ENCODE peak calls at places on chromosomes 7 and 10, in seven cellular contexts. F is activated CD8-positive, alpha-beta T cell treated with anti-CD3 and anti-CD28 coated beads for 36 hours; G is IMR-90; N is CD8-positive, alpha-beta T cell; T is LNCaP clone FGC; V is astrocyte; C is ovary. Z is an unnamed sample.

GRCh38 chr10:123548779-123549178 is 117.4 kb upstream of the GPR26 start:
- DNase-seq in T (no peak), N (no peak), V (no peak), G (no peak), F (no peak), C (no peak), Z (no peak)

GRCh38 chr10:119942973-119943372 is 50.4 kb downstream of the SEC23IP start:
- DNase-seq in T (peak), N (no peak), G (peak), C (no peak), V (no peak), F (no peak), Z (no peak)

GRCh38 chr10:3091346-3091787 is 24.0 kb downstream of the PFKP start:
- DNase-seq in V (peak), T (peak), G (peak), F (peak), C (no peak), N (no peak), Z (peak)

GRCh38 chr7:156470399-156471320 is 169.9 kb upstream of the RNF32 start:
- DNase-seq in N (no peak), F (no peak), T (no peak), G (no peak), V (no peak), C (no peak), Z (no peak)

GRCh38 chr10:125102821-125103220 is 57.5 kb downstream of the CTBP2 start:
- DNase-seq in C (peak), G (no peak), T (no peak), F (no peak), N (no peak), V (no peak), Z (no peak)

GRCh38 chr10:101693701-101694055 is 1.3 kb downstream of the FBXW4 start:
- DNase-seq in N (no peak), V (peak), C (no peak), G (peak), F (peak), T (no peak), Z (no peak)

GRCh38 chr7:87155788-87156187 is 3.5 kb downstream of the DMTF1 start:
- DNase-seq in F (no peak), C (no peak), N (no peak), G (peak), V (peak), T (no peak), Z (no peak)

GRCh38 chr7:84013616-84014240 is 180.9 kb downstream of the SEMA3A start:
- DNase-seq in V (no peak), F (peak), N (no peak), T (no peak), G (no peak), C (no peak), Z (no peak)

GRCh38 chr7:155363146-155363539 is 65.5 kb downstream of the INSIG1 start:
- DNase-seq in N (no peak), G (no peak), T (no peak), V (no peak), C (no peak), F (no peak), Z (no peak)
- TF ChIP-seq CTCF in N (no peak), G (no peak), T (no peak), V (no peak), C (no peak), F (no peak), Z (no peak)

GRCh38 chr10:44827431-44828006 is 83.6 kb upstream of the TMEM72 start:
- DNase-seq in N (no peak), F (no peak), G (no peak), C (no peak), T (no peak), V (peak), Z (no peak)
- TF ChIP-seq CTCF in N (no peak), F (no peak), G (no peak), C (no peak), T (no peak), V (no peak), Z (no peak)

GRCh38 chr7:21128418-21128817 is 299.5 kb upstream of the SP4 start:
- DNase-seq in T (peak), C (no peak), G (no peak), N (no peak), F (no peak), V (no peak), Z (no peak)

GRCh38 chr7:21123586-21123985 is 304.3 kb upstream of the SP4 start:
- DNase-seq in F (no peak), N (no peak), C (no peak), T (no peak), G (no peak), V (no peak), Z (no peak)

GRCh38 chr7:21125297-21125696 is 302.6 kb upstream of the SP4 start:
- DNase-seq in V (no peak), C (no peak), N (no peak), T (no peak), F (no peak), G (no peak), Z (no peak)
- TF ChIP-seq CTCF in V (no peak), C (no peak), N (no peak), T (peak), F (no peak), G (no peak), Z (no peak)

GRCh38 chr10:71623098-71623985 is 96.2 kb downstream of the C10orf105 start:
- DNase-seq in T (no peak), N (no peak), F (no peak), G (peak), C (no peak), V (peak), Z (peak)
- TF ChIP-seq CTCF in T (peak), N (no peak), F (no peak), G (peak), C (no peak), V (peak), Z (peak)

GRCh38 chr10:50558368-50558767 is 65.4 kb downstream of the SGMS1 start:
- DNase-seq in C (no peak), G (no peak), F (no peak), N (no peak), V (peak), T (no peak), Z (no peak)

GRCh38 chr10:50563906-50564305 is 59.9 kb downstream of the SGMS1 start:
- DNase-seq in G (no peak), T (no peak), F (no peak), C (no peak), V (no peak), N (no peak), Z (no peak)

GRCh38 chr10:50561816-50562215 is 61.9 kb downstream of the SGMS1 start:
- DNase-seq in V (no peak), N (no peak), F (no peak), T (no peak), G (no peak), C (no peak), Z (no peak)

GRCh38 chr10:50560370-50560769 is 63.4 kb downstream of the SGMS1 start:
- DNase-seq in T (no peak), N (no peak), V (no peak), C (no peak), F (no peak), G (no peak), Z (no peak)

DNA sequence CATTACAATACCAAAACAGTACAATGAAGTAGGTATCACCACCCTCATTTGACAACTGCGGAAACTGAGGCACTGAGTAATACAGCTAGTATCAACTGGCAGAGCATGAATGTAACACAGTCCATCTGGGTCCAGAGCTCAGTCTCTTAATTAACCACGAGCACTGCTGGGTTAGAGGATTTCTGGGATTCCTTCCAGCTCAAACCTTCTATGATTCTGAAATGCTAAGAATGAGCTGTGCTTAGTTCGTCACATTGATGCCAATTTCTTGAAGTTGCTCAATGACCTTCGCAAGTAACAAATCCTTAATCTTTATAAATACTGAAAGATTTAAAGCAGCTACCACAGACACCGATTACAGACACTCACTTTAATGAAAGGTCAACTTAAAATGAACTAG is 62.5 kb downstream of the SGMS1 start:
- DNase-seq in C (no peak), N (no peak), T (peak), V (peak), G (peak), F (no peak), Z (peak)
- TF ChIP-seq CTCF in C (no peak), N (no peak), T (no peak), V (no peak), G (no peak), F (no peak), Z (no peak)

DNA sequence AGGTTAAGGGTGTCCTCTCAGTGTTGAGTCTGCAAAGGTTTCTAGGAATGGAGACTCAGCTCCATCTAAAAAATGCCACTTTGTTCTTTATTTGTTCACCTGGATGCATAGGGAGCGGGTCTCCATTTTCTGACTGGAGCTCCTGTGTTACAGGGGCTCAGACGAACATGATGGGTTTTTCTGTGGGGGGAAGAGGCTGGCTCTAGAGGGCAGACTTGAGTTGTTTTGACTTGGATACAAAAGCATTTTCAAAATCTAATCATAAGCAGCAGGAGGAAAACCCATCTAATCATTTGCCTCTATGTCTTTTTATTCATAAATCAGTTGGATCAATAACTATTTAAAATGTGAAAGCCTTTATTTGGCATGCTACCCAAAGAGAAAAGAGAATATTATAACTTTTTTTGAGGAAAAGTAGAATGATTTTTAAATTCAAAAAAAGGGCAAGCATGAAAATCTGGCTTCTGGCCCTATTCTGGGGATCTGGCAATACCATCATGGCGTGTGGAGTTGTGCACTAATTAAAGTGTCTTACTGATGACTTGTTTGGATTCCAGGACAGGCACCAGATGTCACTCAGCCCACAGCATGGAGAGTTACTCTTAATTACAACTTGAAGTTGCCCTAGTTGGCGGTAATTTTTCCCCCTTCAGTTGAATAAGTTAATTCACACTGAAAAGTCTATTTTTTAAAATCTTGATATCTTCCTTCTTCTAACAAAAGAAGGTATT is 594.9 kb downstream of the REEP3 start:
- DNase-seq in V (no peak), G (no peak), C (no peak), T (no peak), N (no peak), F (peak), Z (no peak)
- TF ChIP-seq CTCF in V (peak), G (peak), C (no peak), T (peak), N (no peak), F (no peak), Z (no peak)

Z was measured in HFFc6.